ENCODE peak calls at places on chromosomes 6 and 20, in four cellular contexts. U is psoas muscle, O is brain microvascular endothelial cell, W is nephron progenitor cell. Z is an unnamed sample.

GRCh38 chr6:167107787-167108186 is 15.1 kb upstream of the CCR6 start:
- DNase-seq in U (no peak), O (no peak), W (no peak), Z (no peak)

GRCh38 chr6:133983099-133983939 is 30.3 kb downstream of the TBPL1 start:
- DNase-seq in U (no peak), O (peak; percentile 35), W (no peak), Z (no peak)

GRCh38 chr6:44559486-44560270 is 172.2 kb downstream of the CDC5L start:
- DNase-seq in U (no peak), O (no peak), W (no peak), Z (no peak)

GRCh38 chr6:33313105-33313708 is 671 bp downstream of the TAPBP start:
- DNase-seq in U (peak; percentile 65), O (peak; percentile 11), W (peak; percentile 44), Z (no peak)

GRCh38 chr20:271528-271927 is 14.0 kb downstream of the DEFB132 start:
- DNase-seq in U (no peak), O (no peak), W (no peak), Z (no peak)

GRCh38 chr6:150068786-150069648 is at the start of gene ULBP3:
- DNase-seq in U (peak; percentile 94), O (peak; percentile 93), W (peak; percentile 90), Z (peak; percentile 60)

GRCh38 chr20:22371843-22372242 is 212.5 kb downstream of the FOXA2 start:
- DNase-seq in U (no peak), O (no peak), W (no peak), Z (no peak)

GRCh38 chr6:72286911-72287311 is 335.0 kb upstream of the KCNQ5 start:
- DNase-seq in U (no peak), O (peak; percentile 77), W (no peak), Z (no peak)

GRCh38 chr6:41974281-41974825 is 32.7 kb upstream of the CCND3 start:
- DNase-seq in U (no peak), O (no peak), W (no peak), Z (no peak)

GRCh38 chr20:38127920-38128528 is 37.0 kb downstream of the TGM2 start:
- DNase-seq in U (peak; percentile 32), O (no peak), W (no peak), Z (no peak)

GRCh38 chr6:8548979-8549378 is 113.6 kb upstream of the SLC35B3 start:
- DNase-seq in U (no peak), O (no peak), W (no peak), Z (no peak)

GRCh38 chr6:1781152-1781848 is 171.6 kb downstream of the FOXC1 start:
- DNase-seq in U (no peak), O (no peak), W (no peak), Z (no peak)

GRCh38 chr6:92779758-92780157 is 639.6 kb downstream of the EPHA7 start:
- DNase-seq in U (no peak), O (peak; percentile 33), W (no peak), Z (peak; percentile 35)

GRCh38 chr6:83838727-83839126 is 14.4 kb upstream of the RIPPLY2 start:
- DNase-seq in U (no peak), O (no peak), W (no peak), Z (no peak)

GRCh38 chr6:5205035-5205469 is 55.7 kb downstream of the LYRM4 start:
- DNase-seq in U (no peak), O (no peak), W (no peak), Z (no peak)

GRCh38 chr20:50192364-50193168 is 1.9 kb downstream of the CEBPB start:
- DNase-seq in U (peak; percentile 94), O (peak; percentile 88), W (peak; percentile 67), Z (peak; percentile 76)

GRCh38 chr6:129501401-129502051 is 208.5 kb downstream of the ARHGAP18 start:
- DNase-seq in U (peak; percentile 71), O (peak; percentile 95), W (peak; percentile 27), Z (no peak)

GRCh38 chr6:106477790-106478189 is 117.3 kb downstream of the CRYBG1 start:
- DNase-seq in U (no peak), O (no peak), W (no peak), Z (no peak)

GRCh38 chr6:127026247-127026646 is 92.2 kb upstream of the RSPO3 start:
- DNase-seq in U (no peak), O (no peak), W (no peak), Z (no peak)

GRCh38 chr6:127550403-127550802 is 26.6 kb upstream of the C6orf58 start:
- DNase-seq in U (no peak), O (no peak), W (no peak), Z (no peak)

GRCh38 chr20:25338112-25339023 is 52.3 kb downstream of the ABHD12 start:
- DNase-seq in U (no peak), O (no peak), W (no peak), Z (no peak)

GRCh38 chr20:25339608-25340007 is 51.0 kb downstream of the ABHD12 start:
- DNase-seq in U (peak; percentile 16), O (no peak), W (no peak), Z (no peak)

GRCh38 chr20:25341716-25342680 is 48.6 kb downstream of the ABHD12 start:
- DNase-seq in U (no peak), O (no peak), W (no peak), Z (no peak)

GRCh38 chr20:25340380-25340779 is 50.3 kb downstream of the ABHD12 start:
- DNase-seq in U (no peak), O (no peak), W (no peak), Z (no peak)

GRCh38 chr20:25336561-25337422 is 53.8 kb downstream of the ABHD12 start:
- DNase-seq in U (no peak), O (peak; percentile 53), W (no peak), Z (no peak)
- TF ChIP-seq CTCF in U (peak; percentile 8), O (peak; percentile 79), W (no peak), Z (no peak)

GRCh38 chr20:47674145-47674544 is 111.1 kb downstream of the SULF2 start:
- DNase-seq in U (no peak), O (no peak), W (no peak), Z (no peak)
- TF ChIP-seq CTCF in U (no peak), O (no peak), W (no peak), Z (no peak)

GRCh38 chr6:2917801-2918495 is 14.8 kb upstream of the SERPINB9 start:
- DNase-seq in U (no peak), O (no peak), W (no peak), Z (no peak)

GRCh38 chr6:2918936-2919335 is 15.8 kb upstream of the SERPINB9 start:
- DNase-seq in U (no peak), O (no peak), W (no peak), Z (no peak)

GRCh38 chr6:2915150-2915549 is 12.0 kb upstream of the SERPINB9 start:
- DNase-seq in U (no peak), O (no peak), W (no peak), Z (no peak)

GRCh38 chr6:2916354-2916925 is 13.3 kb upstream of the SERPINB9 start:
- DNase-seq in U (no peak), O (no peak), W (no peak), Z (no peak)

GRCh38 chr6:2917065-2917464 is 14.0 kb upstream of the SERPINB9 start:
- DNase-seq in U (no peak), O (no peak), W (no peak), Z (no peak)
- TF ChIP-seq CTCF in U (no peak), O (peak; percentile 17), W (no peak), Z (no peak)

DNA sequence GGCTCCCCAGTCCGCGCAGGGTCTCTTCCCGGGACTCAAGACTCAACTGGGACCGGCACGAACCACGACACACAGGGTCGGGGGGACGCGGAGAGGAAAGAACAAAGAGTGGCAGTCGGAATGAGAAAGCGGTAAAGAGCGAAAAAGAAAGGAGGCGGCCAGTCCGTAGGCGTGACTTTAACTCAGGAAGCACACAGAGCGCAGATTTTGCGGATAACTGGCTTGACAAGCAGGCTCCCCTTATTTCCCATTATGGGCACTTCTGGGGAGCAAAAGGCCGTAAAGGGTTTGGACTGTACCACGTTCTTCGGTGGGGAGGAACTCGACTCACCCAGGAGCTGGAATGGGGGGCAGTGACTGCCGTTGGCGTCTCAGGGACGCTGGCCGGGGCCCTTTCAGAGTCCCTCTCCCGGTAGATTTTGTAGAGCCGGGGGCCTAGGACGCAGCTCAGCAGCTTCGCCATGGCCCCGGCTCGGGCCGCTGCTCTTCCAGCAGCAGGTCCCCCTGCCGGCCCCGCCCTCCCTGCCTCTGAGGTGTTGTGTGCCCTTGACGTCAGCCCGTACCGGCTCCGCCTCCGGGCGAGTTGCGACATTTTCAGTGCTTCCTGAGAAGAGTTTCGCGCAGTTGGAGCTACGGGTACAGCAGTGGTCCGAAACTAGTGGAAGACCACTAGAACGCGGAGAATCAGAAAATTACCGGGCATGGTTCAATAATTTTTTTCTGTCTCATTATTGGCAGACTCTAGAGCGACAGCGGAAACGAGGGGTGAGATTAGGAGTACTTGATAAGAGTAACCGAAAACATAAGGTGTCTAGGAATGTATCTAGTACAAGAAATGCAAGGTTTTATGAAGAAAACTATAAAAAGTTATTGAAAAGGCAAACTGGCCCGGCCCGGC is at the start of gene ABHD16A:
- DNase-seq in U (peak; percentile 99), O (peak; percentile 98), W (peak; percentile 96), Z (peak; percentile 98)
- TF ChIP-seq CTCF in U (peak; percentile 9), O (peak; percentile 11), W (no peak), Z (no peak)

GRCh38 chr6:62889240-62889639 is 322.0 kb upstream of the FKBP1C start:
- DNase-seq in U (no peak), O (no peak), W (no peak), Z (no peak)

GRCh38 chr6:62891065-62891647 is 320.1 kb upstream of the FKBP1C start:
- DNase-seq in U (no peak), O (no peak), W (no peak), Z (no peak)
- TF ChIP-seq CTCF in U (no peak), O (no peak), W (peak; percentile 56), Z (peak; percentile 91)

GRCh38 chr20:60038400-60038799 is 80.2 kb downstream of the CDH26 start:
- DNase-seq in U (no peak), O (no peak), W (no peak), Z (no peak)

GRCh38 chr20:60039526-60039925 is 81.3 kb downstream of the CDH26 start:
- DNase-seq in U (no peak), O (no peak), W (no peak), Z (no peak)

GRCh38 chr20:60036346-60037119 is 78.3 kb downstream of the CDH26 start:
- DNase-seq in U (no peak), O (no peak), W (no peak), Z (no peak)

GRCh38 chr20:60035486-60035885 is 77.3 kb downstream of the CDH26 start:
- DNase-seq in U (no peak), O (no peak), W (no peak), Z (no peak)

GRCh38 chr20:60037120-60037499 is 78.9 kb downstream of the CDH26 start:
- DNase-seq in U (no peak), O (peak; percentile 72), W (no peak), Z (no peak)
- TF ChIP-seq CTCF in U (no peak), O (peak; percentile 60), W (no peak), Z (no peak)